ENCODE peak calls at places on chromosomes 7 and 10, in four cellular contexts. F is HepG2, R is WTC11, C is GM12878. N is an unnamed sample.

GRCh38 chr7:137670521-137671064 is 176.2 kb downstream of the DGKI start:
- DNase-seq in F (no peak), R (no peak), C (peak), N (no peak)

GRCh38 chr7:119090851-119091250 is 866.3 kb downstream of the ANKRD7 start:
- DNase-seq in F (no peak), R (no peak), C (no peak), N (no peak)

GRCh38 chr10:120186506-120186905 is 270.5 kb upstream of the PLPP4 start:
- DNase-seq in F (no peak), C (no peak), R (no peak), N (no peak)

GRCh38 chr10:130282492-130283233 is 146.5 kb downstream of the GLRX3 start:
- DNase-seq in R (no peak), F (no peak), C (no peak), N (no peak)

GRCh38 chr10:117094856-117095255 is 43.2 kb downstream of the VAX1 start:
- DNase-seq in R (no peak), C (no peak), F (no peak), N (no peak)

GRCh38 chr7:7274782-7275181 is 92.4 kb downstream of the C1GALT1 start:
- DNase-seq in C (no peak), R (no peak), F (no peak), N (no peak)

GRCh38 chr7:150954201-150954985 is 23.7 kb downstream of the KCNH2 start:
- DNase-seq in C (no peak), F (no peak), R (no peak), N (no peak)

GRCh38 chr7:1639071-1639470 is 31.0 kb upstream of the ELFN1 start:
- DNase-seq in F (no peak), C (no peak), R (no peak), N (no peak)

GRCh38 chr10:628386-629045 is 61.0 kb downstream of the DIP2C start:
- DNase-seq in R (no peak), F (no peak), C (no peak), N (no peak)

GRCh38 chr7:79612027-79612426 is 158.6 kb upstream of the MAGI2 start:
- DNase-seq in C (no peak), R (no peak), F (no peak), N (no peak)

GRCh38 chr10:126844406-126844805 is 60.8 kb upstream of the DOCK1 start:
- DNase-seq in F (no peak), R (no peak), C (no peak), N (no peak)

GRCh38 chr7:106279425-106280182 is 5.2 kb downstream of the NAMPT start:
- DNase-seq in F (no peak), C (no peak), R (no peak), N (peak)

GRCh38 chr10:100100651-100101525 is 19.2 kb upstream of the CPN1 start:
- DNase-seq in F (peak), C (no peak), R (no peak), N (no peak)

GRCh38 chr10:33155720-33156638 is 178.5 kb downstream of the NRP1 start:
- DNase-seq in R (no peak), C (no peak), F (peak), N (peak)

GRCh38 chr7:132782777-132783633 is 206.7 kb upstream of the PLXNA4 start:
- DNase-seq in R (no peak), C (no peak), F (no peak), N (no peak)

GRCh38 chr7:28678421-28678965 is 266.2 kb downstream of the CREB5 start:
- DNase-seq in R (no peak), F (no peak), C (no peak), N (no peak)

GRCh38 chr7:132030161-132030568 is 473.7 kb upstream of the PODXL start:
- DNase-seq in R (no peak), C (no peak), F (no peak), N (no peak)

GRCh38 chr7:137001041-137001440 is 132.6 kb downstream of the CHRM2 start:
- DNase-seq in F (no peak), C (no peak), R (no peak), N (no peak)

GRCh38 chr7:24660541-24660940 is 87.3 kb downstream of the PALS2 start:
- DNase-seq in R (no peak), F (no peak), C (no peak), N (no peak)

GRCh38 chr7:159095979-159096411 is 48.7 kb downstream of the VIPR2 start:
- DNase-seq in R (no peak), F (no peak), C (no peak), N (no peak)

GRCh38 chr7:2993396-2993795 is 50.3 kb downstream of the CARD11 start:
- DNase-seq in R (no peak), F (no peak), C (no peak), N (no peak)

GRCh38 chr10:58475322-58476277 is 37.1 kb upstream of the BICC1 start:
- DNase-seq in F (no peak), R (no peak), C (no peak), N (no peak)

GRCh38 chr7:16738014-16738688 is 15.4 kb upstream of the TSPAN13 start:
- DNase-seq in R (no peak), C (no peak), F (no peak), N (no peak)

GRCh38 chr7:54904130-54904529 is 114.7 kb upstream of the EGFR start:
- DNase-seq in F (no peak), C (no peak), R (no peak), N (no peak)

GRCh38 chr7:33591481-33591880 is 313.9 kb upstream of the BMPER start:
- DNase-seq in C (no peak), R (no peak), F (no peak), N (no peak)

GRCh38 chr10:103745264-103746247 is 109.8 kb downstream of the SH3PXD2A start:
- DNase-seq in C (no peak), F (no peak), R (no peak), N (no peak)
- TF ChIP-seq CREM in C (no peak), F (no peak), R (no peak), N (no peak)

DNA sequence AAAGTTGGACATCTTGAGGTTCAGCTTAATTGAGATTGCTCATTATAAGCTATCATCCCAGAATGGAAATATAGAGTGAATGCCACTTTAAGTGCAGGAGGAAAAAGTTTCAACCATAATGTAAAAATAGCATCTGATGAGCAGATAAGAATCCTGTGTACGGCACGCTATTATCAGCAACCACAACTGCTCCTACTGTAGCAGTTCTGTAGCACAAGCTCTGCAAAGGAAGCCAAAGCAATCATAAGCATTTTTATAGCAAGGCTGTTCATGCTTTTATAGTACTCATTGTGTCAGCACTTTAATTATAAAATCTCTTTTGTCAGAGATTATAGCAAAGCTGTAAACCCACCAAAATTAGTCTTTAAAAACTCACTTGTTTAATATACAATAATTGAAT is 991.7 kb upstream of the PHF14 start:
- DNase-seq in C (no peak), F (no peak), R (no peak), N (no peak)
- TF ChIP-seq CREM in C (no peak), F (no peak), R (no peak), N (no peak)

DNA sequence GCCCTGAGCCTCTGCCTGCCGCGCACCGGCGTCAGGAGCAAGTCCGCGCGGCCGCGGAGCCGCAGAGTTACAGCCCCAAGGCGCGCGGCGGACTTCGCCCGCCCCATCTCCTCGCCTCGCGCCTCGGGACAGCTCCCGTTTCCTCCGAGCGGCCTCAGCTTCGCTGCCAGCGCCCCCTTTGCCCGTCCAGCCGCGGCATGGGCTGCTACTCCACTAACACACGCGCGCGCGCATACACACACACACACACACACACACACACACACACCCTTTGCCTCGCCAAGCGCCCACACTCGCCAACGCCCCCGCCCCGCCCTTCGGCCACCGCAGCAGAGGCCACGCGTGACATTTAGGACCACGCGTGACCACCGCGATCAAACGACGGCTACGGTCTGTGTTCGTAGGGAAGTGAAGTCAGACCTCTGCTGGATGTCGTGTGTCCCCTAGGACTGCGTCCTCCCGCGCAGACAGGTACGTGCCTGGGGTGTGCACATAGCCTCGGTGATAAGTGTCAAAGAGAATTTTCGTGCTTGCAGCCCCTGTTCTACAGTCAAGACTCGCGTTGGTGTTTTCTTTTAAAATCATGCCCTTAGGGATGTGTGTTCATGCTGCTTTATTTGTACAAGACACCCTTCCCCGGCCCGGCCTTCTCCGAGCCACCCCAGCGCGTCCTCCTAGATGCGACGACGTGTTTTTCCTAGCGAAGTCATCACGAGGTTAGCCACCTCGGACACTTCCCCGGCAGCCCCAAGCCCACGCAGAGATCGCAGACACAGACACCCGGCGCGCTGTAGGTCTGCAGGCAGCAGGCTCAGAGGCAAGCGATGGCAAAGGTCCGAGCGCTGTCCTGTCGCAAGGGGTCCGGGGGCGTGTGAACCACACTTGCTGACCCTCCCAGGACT is 890 bp downstream of the MKX start:
- DNase-seq in R (peak), F (no peak), C (no peak), N (no peak)
- TF ChIP-seq CREM in R (peak), F (no peak), C (no peak), N (no peak)

GRCh38 chr7:26090927-26091519 is 61.0 kb upstream of the NFE2L3 start:
- DNase-seq in R (no peak), C (peak), F (peak), N (peak)
- TF ChIP-seq CREM in R (no peak), C (no peak), F (no peak), N (no peak)

GRCh38 chr7:90488220-90488619 is 18.8 kb downstream of the PTTG1IP2 start:
- DNase-seq in F (no peak), C (no peak), R (no peak), N (no peak)
- TF ChIP-seq CREM in F (no peak), C (no peak), R (no peak), N (no peak)

N was measured in K562.